ENCODE peak calls at places on chromosomes 1 and 21, in four cellular contexts. O is H54; T is GM04504; E is stimulated activated CD8-positive, alpha-beta memory T cell treated with anti-CD3 and anti-CD28 coated beads, Interleukin-7, amount 100 ng/mL, for 4 hours. I is an unnamed sample.

GRCh38 chr1:230819976-230820375 is 48.3 kb downstream of the C1orf198 start:
- DNase-seq in O (no peak), T (no peak), E (no peak), I (no peak)

GRCh38 chr1:6098303-6099215 is 52.9 kb downstream of the KCNAB2 start:
- DNase-seq in O (no peak), T (peak), E (no peak), I (peak)

GRCh38 chr1:71817028-71817427 is 465.3 kb downstream of the NEGR1 start:
- DNase-seq in O (no peak), T (no peak), E (no peak), I (no peak)

GRCh38 chr1:19863804-19864203 is 18.4 kb upstream of the OTUD3 start:
- DNase-seq in O (no peak), T (no peak), E (no peak), I (no peak)

GRCh38 chr1:202107321-202107761 is 15.4 kb upstream of the GPR37L1 start:
- DNase-seq in O (no peak), T (no peak), E (no peak), I (no peak)

GRCh38 chr1:150332651-150333290 is 11.4 kb downstream of the PRPF3 start:
- DNase-seq in O (no peak), T (no peak), E (no peak), I (no peak)

GRCh38 chr1:53307037-53307436 is 20.8 kb downstream of the LRP8 start:
- DNase-seq in O (no peak), T (no peak), E (no peak), I (no peak)

GRCh38 chr1:210441028-210441427 is 112.3 kb downstream of the HHAT start:
- DNase-seq in O (no peak), T (no peak), E (no peak), I (no peak)

GRCh38 chr1:155971910-155972809 is 6.2 kb downstream of the ARHGEF2 start:
- DNase-seq in O (no peak), T (no peak), E (no peak), I (no peak)

GRCh38 chr1:6019166-6019845 is 26.4 kb upstream of the KCNAB2 start:
- DNase-seq in O (no peak), T (no peak), E (no peak), I (no peak)

GRCh38 chr1:245754463-245754961 is 599.7 kb downstream of the KIF26B start:
- DNase-seq in O (no peak), T (no peak), E (no peak), I (no peak)

GRCh38 chr1:81876901-81877750 is 76.4 kb downstream of the ADGRL2 start:
- DNase-seq in O (peak), T (no peak), E (no peak), I (no peak)

GRCh38 chr1:99594205-99594604 is 51.7 kb upstream of the PALMD start:
- DNase-seq in O (no peak), T (no peak), E (no peak), I (no peak)

GRCh38 chr21:26026113-26026512 is 144.5 kb downstream of the APP start:
- DNase-seq in O (no peak), T (no peak), E (no peak), I (no peak)